ENCODE peak calls at places on chromosomes 6 and 20, in four cellular contexts. E is A549, U is IMR-90, R is HepG2. J is an unnamed sample.

GRCh38 chr6:158056804-158057203 is 75.1 kb downstream of the SYNJ2 start:
- DNase-seq in E (no peak), U (no peak), R (no peak), J (no peak)

GRCh38 chr6:71228461-71229041 is 60.1 kb upstream of the OGFRL1 start:
- DNase-seq in E (no peak), U (peak), R (no peak), J (no peak)

GRCh38 chr6:3159805-3160781 is 2.7 kb upstream of the TUBB2A start:
- DNase-seq in E (no peak), U (no peak), R (peak), J (peak)

GRCh38 chr6:7108964-7109836 is 1.4 kb downstream of the RREB1 start:
- DNase-seq in E (peak), U (peak), R (peak), J (peak)

GRCh38 chr20:8454137-8454712 is 322.2 kb downstream of the PLCB1 start:
- DNase-seq in E (peak), U (peak), R (peak), J (no peak)

GRCh38 chr6:18501313-18502013 is 114.3 kb downstream of the RNF144B start:
- DNase-seq in E (no peak), U (peak), R (no peak), J (no peak)

GRCh38 chr6:30364591-30364990 is 19.6 kb downstream of the RPP21 start:
- DNase-seq in E (no peak), U (no peak), R (peak), J (no peak)

GRCh38 chr6:73879466-73879865 is 183.5 kb downstream of the CD109 start:
- DNase-seq in E (no peak), U (no peak), R (no peak), J (no peak)

GRCh38 chr20:699811-700338 is 24.3 kb upstream of the SCRT2 start:
- DNase-seq in E (no peak), U (no peak), R (no peak), J (peak)

GRCh38 chr20:39399463-39399862 is 437.3 kb downstream of the DHX35 start:
- DNase-seq in E (no peak), U (no peak), R (no peak), J (no peak)

GRCh38 chr6:52180787-52181558 is 5.2 kb upstream of the IL17A start:
- DNase-seq in E (no peak), U (no peak), R (no peak), J (no peak)

GRCh38 chr6:3663081-3663480 is 88.4 kb downstream of the PXDC1 start:
- DNase-seq in E (no peak), U (no peak), R (no peak), J (no peak)

GRCh38 chr6:101403566-101403965 is 10.1 kb downstream of the GRIK2 start:
- DNase-seq in E (no peak), U (peak), R (no peak), J (no peak)

GRCh38 chr20:37651932-37652331 is 41.9 kb upstream of the CTNNBL1 start:
- DNase-seq in E (peak), U (no peak), R (peak), J (peak)

GRCh38 chr6:85005494-85005893 is 241.1 kb upstream of the TBX18 start:
- DNase-seq in E (no peak), U (no peak), R (no peak), J (no peak)

GRCh38 chr6:25085761-25086160 is 150.0 kb upstream of the RIPOR2 start:
- DNase-seq in E (no peak), U (no peak), R (no peak), J (no peak)

GRCh38 chr20:16801919-16802651 is 53.9 kb downstream of the OTOR start:
- DNase-seq in E (peak), U (peak), R (peak), J (peak)

GRCh38 chr20:57594092-57594911 is 25.9 kb downstream of the ZBP1 start:
- DNase-seq in E (peak), U (peak), R (peak), J (peak)

GRCh38 chr20:32518593-32519366 is 66.4 kb downstream of the NOL4L start:
- DNase-seq in E (no peak), U (no peak), R (no peak), J (no peak)

GRCh38 chr6:116447496-116448011 is 13.6 kb upstream of the CALHM6 start:
- DNase-seq in E (no peak), U (peak), R (no peak), J (no peak)

GRCh38 chr6:85389180-85389797 is 60.6 kb upstream of the NT5E start:
- DNase-seq in E (no peak), U (no peak), R (no peak), J (no peak)

GRCh38 chr6:2478200-2478599 is 232.8 kb upstream of the GMDS start:
- DNase-seq in E (no peak), U (peak), R (no peak), J (no peak)

GRCh38 chr6:41700577-41701347 is 34.6 kb downstream of the TFEB start:
- DNase-seq in E (no peak), U (no peak), R (no peak), J (no peak)

GRCh38 chr6:100202417-100203194 is 208.6 kb upstream of the MCHR2 start:
- DNase-seq in E (peak), U (peak), R (no peak), J (no peak)

GRCh38 chr6:40325791-40326190 is 261.4 kb downstream of the LRFN2 start:
- DNase-seq in E (no peak), U (no peak), R (no peak), J (peak)

GRCh38 chr20:59402697-59403096 is 102.3 kb downstream of the EDN3 start:
- DNase-seq in E (no peak), U (no peak), R (no peak), J (no peak)

GRCh38 chr6:16725145-16725864 is 36.0 kb downstream of the ATXN1 start:
- DNase-seq in E (no peak), U (peak), R (no peak), J (no peak)

GRCh38 chr20:16477632-16478031 is 95.6 kb downstream of the KIF16B start:
- DNase-seq in E (no peak), U (peak), R (peak), J (no peak)

GRCh38 chr20:32067234-32067821 is 15.3 kb downstream of the HCK start:
- DNase-seq in E (no peak), U (peak), R (no peak), J (no peak)

GRCh38 chr6:155171109-155171746 is 92.6 kb upstream of the CLDN20 start:
- DNase-seq in E (peak), U (peak), R (peak), J (peak)

GRCh38 chr6:114342826-114343781 is at the start of gene HS3ST5:
- DNase-seq in E (peak), U (peak), R (peak), J (no peak)

GRCh38 chr6:20680697-20681165 is 146.5 kb downstream of the CDKAL1 start:
- DNase-seq in E (no peak), U (peak), R (no peak), J (no peak)

GRCh38 chr20:8447262-8448120 is 315.4 kb downstream of the PLCB1 start:
- DNase-seq in E (no peak), U (no peak), R (peak), J (no peak)

GRCh38 chr6:100283288-100283687 is 181.4 kb downstream of the SIM1 start:
- DNase-seq in E (peak), U (peak), R (no peak), J (peak)

GRCh38 chr6:33894438-33894837 is 90.6 kb upstream of the MLN start:
- DNase-seq in E (no peak), U (no peak), R (no peak), J (no peak)
- TF ChIP-seq MAZ in E (no peak), U (no peak), R (no peak), J (no peak)

GRCh38 chr6:32643904-32644303 is 6.7 kb downstream of the HLA-DQA1 start:
- DNase-seq in E (no peak), U (no peak), R (no peak), J (no peak)

GRCh38 chr6:32639440-32640394 is 2.5 kb downstream of the HLA-DQA1 start:
- DNase-seq in E (no peak), U (no peak), R (no peak), J (no peak)

GRCh38 chr6:32641122-32641521 is 3.9 kb downstream of the HLA-DQA1 start:
- DNase-seq in E (no peak), U (no peak), R (no peak), J (no peak)

GRCh38 chr6:32645047-32645703 is 8.0 kb downstream of the HLA-DQA1 start:
- DNase-seq in E (no peak), U (no peak), R (no peak), J (no peak)

DNA sequence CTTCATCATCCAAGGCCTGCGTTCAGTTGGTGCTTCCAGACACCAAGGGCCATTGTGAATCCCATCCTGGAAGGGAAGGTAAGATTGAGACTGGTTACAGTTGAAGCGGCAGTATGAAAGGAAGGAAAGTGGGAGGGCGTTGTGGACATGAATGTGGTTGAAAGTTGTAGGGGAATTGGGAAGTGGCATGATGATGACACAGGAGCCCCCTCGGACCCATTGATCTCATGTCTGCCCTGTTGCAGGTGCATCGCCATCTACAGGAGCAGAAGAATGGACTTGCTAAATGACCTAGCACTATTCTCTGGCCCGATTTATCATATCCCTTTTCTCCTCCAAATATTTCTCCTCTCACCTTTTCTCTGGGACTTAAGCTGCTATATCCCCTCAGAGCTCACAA is 5.5 kb downstream of the HLA-DQA1 start:
- DNase-seq in E (no peak), U (no peak), R (no peak), J (no peak)
- TF ChIP-seq POLR2A in E (no peak), U (no peak), R (no peak), J (no peak)

GRCh38 chr20:44324343-44324742 is 12.5 kb upstream of the R3HDML start:
- DNase-seq in E (no peak), U (no peak), R (no peak), J (no peak)
- TF ChIP-seq MAZ in E (no peak), U (no peak), R (no peak), J (no peak)

DNA sequence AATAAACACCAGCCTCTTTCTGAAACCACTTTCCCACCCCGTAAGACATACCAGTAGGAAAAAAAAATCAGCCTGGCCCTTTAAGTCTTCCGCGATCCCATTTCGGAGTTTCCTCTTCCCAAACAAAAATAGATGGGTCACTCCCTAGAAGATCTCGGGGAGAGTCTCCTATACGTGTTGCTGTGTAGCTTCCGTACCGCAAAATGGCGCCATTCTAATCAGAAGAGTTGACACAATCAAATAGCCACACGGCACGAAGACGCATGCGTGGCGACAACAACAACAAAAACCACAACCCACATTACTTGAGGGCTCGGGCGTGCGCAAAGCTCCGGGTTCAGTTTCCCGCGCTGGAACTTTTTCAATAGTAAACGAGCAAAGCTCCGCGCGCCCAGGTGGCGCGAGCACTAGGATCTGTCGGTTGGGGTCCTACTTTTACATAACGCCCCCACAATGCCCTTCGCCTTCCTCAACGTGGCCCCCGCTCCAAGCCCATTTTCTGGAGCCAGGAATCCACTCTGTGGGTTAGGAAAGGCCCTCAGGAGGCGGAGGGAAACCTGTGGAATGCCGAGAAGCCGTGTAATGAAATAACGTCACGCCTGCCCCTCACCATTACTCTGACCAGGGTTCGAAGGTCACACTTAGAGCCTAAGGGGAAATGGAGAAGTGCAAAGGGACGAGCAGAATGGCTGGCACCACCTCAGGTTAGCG is at the start of gene GPANK1:
- DNase-seq in E (peak), U (peak), R (peak), J (no peak)
- TF ChIP-seq POLR2A in E (no peak), U (no peak), R (no peak), J (peak)

GRCh38 chr6:109347779-109348178 is 34.5 kb downstream of the CD164 start:
- DNase-seq in E (no peak), U (no peak), R (peak), J (no peak)
- TF ChIP-seq MAZ in E (no peak), U (no peak), R (no peak), J (no peak)